ENCODE peak calls at places on chromosomes 5 and 9, in ten cellular contexts. One of them, this sample, is unnamed.
A peak's percentile ranks its signal among the peaks of the same experiment; 100 is the strongest.

GRCh38 chr5:129135633-129136032 is 41.1 kb downstream of the ISOC1 start:
- DNase-seq in AG10803: no peak
- DNase-seq in B cell: no peak
- DNase-seq in central memory CD4-positive, alpha-beta T cell: no peak
- DNase-seq in NCI-H774: no peak
- DNase-seq in NCI-H1436: no peak
- DNase-seq in stimulated activated CD8-positive, alpha-beta memory T cell treated with anti-CD3 and anti-CD28 coated beads, Interleukin-2, amount 100 ng/mL, for 1 hour: no peak
- DNase-seq in left ventricle myocardium superior: no peak
- DNase-seq in G401: no peak
- DNase-seq in foreskin fibroblast: no peak
- DNase-seq in this sample: no peak

GRCh38 chr5:63959177-63959982 is 2.9 kb downstream of the HTR1A start:
- DNase-seq in AG10803: no peak
- DNase-seq in B cell: no peak
- DNase-seq in central memory CD4-positive, alpha-beta T cell: no peak
- DNase-seq in NCI-H774: peak; percentile 47
- DNase-seq in NCI-H1436: peak; percentile 0
- DNase-seq in stimulated activated CD8-positive, alpha-beta memory T cell treated with anti-CD3 and anti-CD28 coated beads, Interleukin-2, amount 100 ng/mL, for 1 hour: no peak
- DNase-seq in left ventricle myocardium superior: no peak
- DNase-seq in G401: peak; percentile 76
- DNase-seq in foreskin fibroblast: no peak
- DNase-seq in this sample: no peak

GRCh38 chr5:172946146-172946545 is 13.1 kb upstream of the RPL26L1 start:
- DNase-seq in AG10803: no peak
- DNase-seq in B cell: no peak
- DNase-seq in central memory CD4-positive, alpha-beta T cell: no peak
- DNase-seq in NCI-H774: no peak
- DNase-seq in NCI-H1436: no peak
- DNase-seq in stimulated activated CD8-positive, alpha-beta memory T cell treated with anti-CD3 and anti-CD28 coated beads, Interleukin-2, amount 100 ng/mL, for 1 hour: no peak
- DNase-seq in left ventricle myocardium superior: no peak
- DNase-seq in G401: no peak
- DNase-seq in foreskin fibroblast: no peak
- DNase-seq in this sample: no peak

GRCh38 chr9:86598411-86599239 is 244.4 kb upstream of the TUT7 start:
- DNase-seq in AG10803: peak; percentile 72
- DNase-seq in B cell: no peak
- DNase-seq in central memory CD4-positive, alpha-beta T cell: no peak
- DNase-seq in NCI-H774: no peak
- DNase-seq in NCI-H1436: no peak
- DNase-seq in stimulated activated CD8-positive, alpha-beta memory T cell treated with anti-CD3 and anti-CD28 coated beads, Interleukin-2, amount 100 ng/mL, for 1 hour: no peak
- DNase-seq in left ventricle myocardium superior: no peak
- DNase-seq in G401: no peak
- DNase-seq in foreskin fibroblast: no peak
- DNase-seq in this sample: no peak

GRCh38 chr5:144237851-144238250 is 67.2 kb downstream of the KCTD16 start:
- DNase-seq in AG10803: peak; percentile 42
- DNase-seq in B cell: no peak
- DNase-seq in central memory CD4-positive, alpha-beta T cell: no peak
- DNase-seq in NCI-H774: no peak
- DNase-seq in NCI-H1436: no peak
- DNase-seq in stimulated activated CD8-positive, alpha-beta memory T cell treated with anti-CD3 and anti-CD28 coated beads, Interleukin-2, amount 100 ng/mL, for 1 hour: no peak
- DNase-seq in left ventricle myocardium superior: no peak
- DNase-seq in G401: no peak
- DNase-seq in foreskin fibroblast: no peak
- DNase-seq in this sample: no peak

GRCh38 chr5:55991768-55992486 is 2.8 kb downstream of the IL6ST start:
- DNase-seq in AG10803: peak; percentile 58
- DNase-seq in B cell: no peak
- DNase-seq in central memory CD4-positive, alpha-beta T cell: peak; percentile 15
- DNase-seq in NCI-H774: no peak
- DNase-seq in NCI-H1436: no peak
- DNase-seq in stimulated activated CD8-positive, alpha-beta memory T cell treated with anti-CD3 and anti-CD28 coated beads, Interleukin-2, amount 100 ng/mL, for 1 hour: no peak
- DNase-seq in left ventricle myocardium superior: no peak
- DNase-seq in G401: no peak
- DNase-seq in foreskin fibroblast: no peak
- DNase-seq in this sample: no peak

GRCh38 chr5:115320515-115320914 is 24.1 kb upstream of the CCDC112 start:
- DNase-seq in AG10803: no peak
- DNase-seq in B cell: no peak
- DNase-seq in central memory CD4-positive, alpha-beta T cell: no peak
- DNase-seq in NCI-H774: no peak
- DNase-seq in NCI-H1436: no peak
- DNase-seq in stimulated activated CD8-positive, alpha-beta memory T cell treated with anti-CD3 and anti-CD28 coated beads, Interleukin-2, amount 100 ng/mL, for 1 hour: no peak
- DNase-seq in left ventricle myocardium superior: no peak
- DNase-seq in G401: no peak
- DNase-seq in foreskin fibroblast: no peak
- DNase-seq in this sample: no peak

GRCh38 chr9:14243514-14244042 is 70.4 kb downstream of the NFIB start:
- DNase-seq in AG10803: no peak
- DNase-seq in B cell: no peak
- DNase-seq in central memory CD4-positive, alpha-beta T cell: no peak
- DNase-seq in NCI-H774: no peak
- DNase-seq in NCI-H1436: no peak
- DNase-seq in stimulated activated CD8-positive, alpha-beta memory T cell treated with anti-CD3 and anti-CD28 coated beads, Interleukin-2, amount 100 ng/mL, for 1 hour: no peak
- DNase-seq in left ventricle myocardium superior: no peak
- DNase-seq in G401: no peak
- DNase-seq in foreskin fibroblast: no peak
- DNase-seq in this sample: no peak

GRCh38 chr5:153530357-153531143 is 40.1 kb downstream of the GRIA1 start:
- DNase-seq in AG10803: no peak
- DNase-seq in B cell: no peak
- DNase-seq in central memory CD4-positive, alpha-beta T cell: no peak
- DNase-seq in NCI-H774: no peak
- DNase-seq in NCI-H1436: no peak
- DNase-seq in stimulated activated CD8-positive, alpha-beta memory T cell treated with anti-CD3 and anti-CD28 coated beads, Interleukin-2, amount 100 ng/mL, for 1 hour: no peak
- DNase-seq in left ventricle myocardium superior: no peak
- DNase-seq in G401: no peak
- DNase-seq in foreskin fibroblast: no peak
- DNase-seq in this sample: no peak

GRCh38 chr5:18792145-18792544 is 1157.9 kb downstream of the TAF11L14 start:
- DNase-seq in AG10803: no peak
- DNase-seq in B cell: no peak
- DNase-seq in central memory CD4-positive, alpha-beta T cell: no peak
- DNase-seq in NCI-H774: peak; percentile 36
- DNase-seq in NCI-H1436: no peak
- DNase-seq in stimulated activated CD8-positive, alpha-beta memory T cell treated with anti-CD3 and anti-CD28 coated beads, Interleukin-2, amount 100 ng/mL, for 1 hour: no peak
- DNase-seq in left ventricle myocardium superior: no peak
- DNase-seq in G401: no peak
- DNase-seq in foreskin fibroblast: no peak
- DNase-seq in this sample: no peak

GRCh38 chr9:82923410-82924242 is 139.3 kb downstream of the RASEF start:
- DNase-seq in AG10803: no peak
- DNase-seq in B cell: no peak
- DNase-seq in central memory CD4-positive, alpha-beta T cell: no peak
- DNase-seq in NCI-H774: peak; percentile 48
- DNase-seq in NCI-H1436: no peak
- DNase-seq in stimulated activated CD8-positive, alpha-beta memory T cell treated with anti-CD3 and anti-CD28 coated beads, Interleukin-2, amount 100 ng/mL, for 1 hour: no peak
- DNase-seq in left ventricle myocardium superior: no peak
- DNase-seq in G401: no peak
- DNase-seq in foreskin fibroblast: no peak
- DNase-seq in this sample: no peak

GRCh38 chr9:108300296-108301287 is 555.2 kb downstream of the ACTL7B start:
- DNase-seq in AG10803: no peak
- DNase-seq in B cell: no peak
- DNase-seq in central memory CD4-positive, alpha-beta T cell: no peak
- DNase-seq in NCI-H774: no peak
- DNase-seq in NCI-H1436: no peak
- DNase-seq in stimulated activated CD8-positive, alpha-beta memory T cell treated with anti-CD3 and anti-CD28 coated beads, Interleukin-2, amount 100 ng/mL, for 1 hour: no peak
- DNase-seq in left ventricle myocardium superior: no peak
- DNase-seq in G401: no peak
- DNase-seq in foreskin fibroblast: no peak
- DNase-seq in this sample: no peak

GRCh38 chr5:76273491-76273890 is 129.6 kb upstream of the IQGAP2 start:
- DNase-seq in AG10803: no peak
- DNase-seq in B cell: no peak
- DNase-seq in central memory CD4-positive, alpha-beta T cell: no peak
- DNase-seq in NCI-H774: no peak
- DNase-seq in NCI-H1436: no peak
- DNase-seq in stimulated activated CD8-positive, alpha-beta memory T cell treated with anti-CD3 and anti-CD28 coated beads, Interleukin-2, amount 100 ng/mL, for 1 hour: no peak
- DNase-seq in left ventricle myocardium superior: no peak
- DNase-seq in G401: peak; percentile 61
- DNase-seq in foreskin fibroblast: no peak
- DNase-seq in this sample: no peak

GRCh38 chr9:133584559-133585476 is 24.4 kb downstream of the FAM163B start:
- DNase-seq in AG10803: no peak
- DNase-seq in B cell: no peak
- DNase-seq in central memory CD4-positive, alpha-beta T cell: no peak
- DNase-seq in NCI-H774: peak; percentile 69
- DNase-seq in NCI-H1436: peak; percentile 89
- DNase-seq in stimulated activated CD8-positive, alpha-beta memory T cell treated with anti-CD3 and anti-CD28 coated beads, Interleukin-2, amount 100 ng/mL, for 1 hour: no peak
- DNase-seq in left ventricle myocardium superior: peak; percentile 63
- DNase-seq in G401: no peak
- DNase-seq in foreskin fibroblast: peak; percentile 28
- DNase-seq in this sample: no peak

GRCh38 chr9:16726718-16727451 is 143.6 kb downstream of the BNC2 start:
- DNase-seq in AG10803: peak; percentile 84
- DNase-seq in B cell: no peak
- DNase-seq in central memory CD4-positive, alpha-beta T cell: no peak
- DNase-seq in NCI-H774: no peak
- DNase-seq in NCI-H1436: peak; percentile 39
- DNase-seq in stimulated activated CD8-positive, alpha-beta memory T cell treated with anti-CD3 and anti-CD28 coated beads, Interleukin-2, amount 100 ng/mL, for 1 hour: no peak
- DNase-seq in left ventricle myocardium superior: peak; percentile 82
- DNase-seq in G401: peak; percentile 24
- DNase-seq in foreskin fibroblast: peak; percentile 90
- DNase-seq in this sample: no peak

GRCh38 chr9:116404228-116404627 is 250.6 kb downstream of the PAPPA start:
- DNase-seq in AG10803: no peak
- DNase-seq in B cell: no peak
- DNase-seq in central memory CD4-positive, alpha-beta T cell: no peak
- DNase-seq in NCI-H774: no peak
- DNase-seq in NCI-H1436: no peak
- DNase-seq in stimulated activated CD8-positive, alpha-beta memory T cell treated with anti-CD3 and anti-CD28 coated beads, Interleukin-2, amount 100 ng/mL, for 1 hour: no peak
- DNase-seq in left ventricle myocardium superior: no peak
- DNase-seq in G401: no peak
- DNase-seq in foreskin fibroblast: no peak
- DNase-seq in this sample: no peak

GRCh38 chr9:128920381-128921058 is at the start of gene PHYHD1:
- DNase-seq in AG10803: peak; percentile 87
- DNase-seq in B cell: no peak
- DNase-seq in central memory CD4-positive, alpha-beta T cell: no peak
- DNase-seq in NCI-H774: no peak
- DNase-seq in NCI-H1436: no peak
- DNase-seq in stimulated activated CD8-positive, alpha-beta memory T cell treated with anti-CD3 and anti-CD28 coated beads, Interleukin-2, amount 100 ng/mL, for 1 hour: no peak
- DNase-seq in left ventricle myocardium superior: peak; percentile 86
- DNase-seq in G401: peak; percentile 46
- DNase-seq in foreskin fibroblast: peak; percentile 96
- DNase-seq in this sample: no peak

GRCh38 chr9:6692433-6692832 is 46.9 kb upstream of the GLDC start:
- DNase-seq in AG10803: no peak
- DNase-seq in B cell: no peak
- DNase-seq in central memory CD4-positive, alpha-beta T cell: no peak
- DNase-seq in NCI-H774: no peak
- DNase-seq in NCI-H1436: no peak
- DNase-seq in stimulated activated CD8-positive, alpha-beta memory T cell treated with anti-CD3 and anti-CD28 coated beads, Interleukin-2, amount 100 ng/mL, for 1 hour: no peak
- DNase-seq in left ventricle myocardium superior: no peak
- DNase-seq in G401: no peak
- DNase-seq in foreskin fibroblast: no peak
- DNase-seq in this sample: no peak

GRCh38 chr5:53472279-53472678 is 8.2 kb upstream of the FST start:
- DNase-seq in AG10803: no peak
- DNase-seq in B cell: no peak
- DNase-seq in central memory CD4-positive, alpha-beta T cell: no peak
- DNase-seq in NCI-H774: no peak
- DNase-seq in NCI-H1436: no peak
- DNase-seq in stimulated activated CD8-positive, alpha-beta memory T cell treated with anti-CD3 and anti-CD28 coated beads, Interleukin-2, amount 100 ng/mL, for 1 hour: no peak
- DNase-seq in left ventricle myocardium superior: no peak
- DNase-seq in G401: no peak
- DNase-seq in foreskin fibroblast: no peak
- DNase-seq in this sample: no peak

GRCh38 chr5:14946813-14947640 is 75.4 kb upstream of the ANKH start:
- DNase-seq in AG10803: peak; percentile 31
- DNase-seq in B cell: peak; percentile 54
- DNase-seq in central memory CD4-positive, alpha-beta T cell: peak; percentile 45
- DNase-seq in NCI-H774: no peak
- DNase-seq in NCI-H1436: no peak
- DNase-seq in stimulated activated CD8-positive, alpha-beta memory T cell treated with anti-CD3 and anti-CD28 coated beads, Interleukin-2, amount 100 ng/mL, for 1 hour: no peak
- DNase-seq in left ventricle myocardium superior: no peak
- DNase-seq in G401: peak; percentile 30
- DNase-seq in foreskin fibroblast: peak; percentile 47
- DNase-seq in this sample: no peak

GRCh38 chr9:114958021-114958846 is 27.8 kb upstream of the TNFSF8 start:
- DNase-seq in AG10803: no peak
- DNase-seq in B cell: no peak
- DNase-seq in central memory CD4-positive, alpha-beta T cell: no peak
- DNase-seq in NCI-H774: no peak
- DNase-seq in NCI-H1436: no peak
- DNase-seq in stimulated activated CD8-positive, alpha-beta memory T cell treated with anti-CD3 and anti-CD28 coated beads, Interleukin-2, amount 100 ng/mL, for 1 hour: no peak
- DNase-seq in left ventricle myocardium superior: peak; percentile 47
- DNase-seq in G401: no peak
- DNase-seq in foreskin fibroblast: peak; percentile 10
- DNase-seq in this sample: no peak

GRCh38 chr5:64331597-64332277 is 166.1 kb downstream of the RNF180 start:
- DNase-seq in AG10803: no peak
- DNase-seq in B cell: no peak
- DNase-seq in central memory CD4-positive, alpha-beta T cell: no peak
- DNase-seq in NCI-H774: no peak
- DNase-seq in NCI-H1436: no peak
- DNase-seq in stimulated activated CD8-positive, alpha-beta memory T cell treated with anti-CD3 and anti-CD28 coated beads, Interleukin-2, amount 100 ng/mL, for 1 hour: no peak
- DNase-seq in left ventricle myocardium superior: peak; percentile 81
- DNase-seq in G401: peak; percentile 17
- DNase-seq in foreskin fibroblast: no peak
- DNase-seq in this sample: no peak

GRCh38 chr5:135589152-135589551 is 10.4 kb upstream of the CXCL14 start:
- DNase-seq in AG10803: no peak
- DNase-seq in B cell: no peak
- DNase-seq in central memory CD4-positive, alpha-beta T cell: no peak
- DNase-seq in NCI-H774: no peak
- DNase-seq in NCI-H1436: no peak
- DNase-seq in stimulated activated CD8-positive, alpha-beta memory T cell treated with anti-CD3 and anti-CD28 coated beads, Interleukin-2, amount 100 ng/mL, for 1 hour: no peak
- DNase-seq in left ventricle myocardium superior: no peak
- DNase-seq in G401: no peak
- DNase-seq in foreskin fibroblast: no peak
- DNase-seq in this sample: no peak

GRCh38 chr9:5269249-5269715 is 35.2 kb downstream of the RLN2 start:
- DNase-seq in AG10803: peak; percentile 63
- DNase-seq in B cell: no peak
- DNase-seq in central memory CD4-positive, alpha-beta T cell: no peak
- DNase-seq in NCI-H774: no peak
- DNase-seq in NCI-H1436: no peak
- DNase-seq in stimulated activated CD8-positive, alpha-beta memory T cell treated with anti-CD3 and anti-CD28 coated beads, Interleukin-2, amount 100 ng/mL, for 1 hour: no peak
- DNase-seq in left ventricle myocardium superior: no peak
- DNase-seq in G401: peak; percentile 1
- DNase-seq in foreskin fibroblast: peak; percentile 2
- DNase-seq in this sample: no peak

This sample was measured in GM19239.